ENCODE peak calls at places on chromosome 21, in nine cellular contexts. S, J, B, T, Z, O, K, C and N are unnamed samples.
A peak's percentile ranks its signal among the peaks of the same experiment; 100 is the strongest.

GRCh38 chr21:45517249-45518065 is 24.8 kb downstream of the SLC19A1 start:
- DNase-seq in C (peak; percentile 10), S (no peak), T (no peak), Z (peak; percentile 59), B (peak; percentile 52), K (no peak), J (no peak), O (no peak), N (no peak)

GRCh38 chr21:46062471-46063211 is 35.3 kb upstream of the COL6A2 start:
- DNase-seq in O (no peak), J (no peak), B (no peak), K (no peak), T (no peak), S (no peak), Z (no peak), C (no peak), N (no peak)

GRCh38 chr21:45910548-45911221 is 70.9 kb upstream of the COL6A1 start:
- DNase-seq in K (no peak), J (no peak), S (no peak), Z (no peak), T (no peak), C (no peak), B (no peak), O (no peak), N (no peak)

GRCh38 chr21:17523007-17523451 is 10.2 kb downstream of the CXADR start:
- DNase-seq in Z (no peak), J (no peak), S (peak; percentile 21), B (no peak), T (no peak), C (no peak), O (no peak), K (no peak), N (no peak)

GRCh38 chr21:21165063-21165645 is 166.9 kb downstream of the NCAM2 start:
- DNase-seq in B (peak; percentile 81), O (no peak), Z (no peak), J (no peak), S (no peak), T (peak; percentile 97), C (no peak), K (no peak), N (no peak)

GRCh38 chr21:33261635-33262034 is 4.5 kb upstream of the IL10RB start:
- DNase-seq in O (no peak), C (no peak), J (no peak), K (no peak), B (peak; percentile 65), Z (peak; percentile 73), S (peak; percentile 23), T (peak; percentile 62), N (no peak)

GRCh38 chr21:28333455-28334108 is 659.1 kb downstream of the LTN1 start:
- DNase-seq in K (no peak), S (no peak), T (peak; percentile 75), Z (no peak), C (no peak), B (peak; percentile 88), O (no peak), J (no peak), N (no peak)

GRCh38 chr21:15742694-15743093 is 12.9 kb downstream of the USP25 start:
- DNase-seq in Z (no peak), S (no peak), K (no peak), C (no peak), T (no peak), J (no peak), O (no peak), B (no peak), N (no peak)

GRCh38 chr21:35400233-35400939 is 351.3 kb upstream of the RUNX1 start:
- DNase-seq in T (peak; percentile 67), C (no peak), K (no peak), Z (no peak), O (peak; percentile 81), B (peak; percentile 81), J (no peak), S (peak; percentile 32), N (no peak)

GRCh38 chr21:33126569-33126968 is 56.6 kb downstream of the OLIG1 start:
- DNase-seq in T (no peak), J (no peak), K (no peak), B (no peak), Z (no peak), S (no peak), C (no peak), O (no peak), N (no peak)

GRCh38 chr21:17925000-17925610 is 105.9 kb upstream of the C21orf91 start:
- DNase-seq in T (peak; percentile 54), C (no peak), S (peak; percentile 42), Z (no peak), K (no peak), J (no peak), B (peak; percentile 69), O (peak; percentile 59), N (peak; percentile 25)

GRCh38 chr21:28971171-28971570 is 21.5 kb downstream of the LTN1 start:
- DNase-seq in J (no peak), Z (no peak), C (no peak), O (no peak), T (peak; percentile 19), S (no peak), B (no peak), K (no peak), N (no peak)

GRCh38 chr21:29406385-29406784 is 107.7 kb downstream of the BACH1 start:
- DNase-seq in S (no peak), C (no peak), T (no peak), K (no peak), B (peak; percentile 42), J (no peak), O (no peak), Z (no peak), N (no peak)

GRCh38 chr21:15121655-15122120 is 56.9 kb upstream of the NRIP1 start:
- DNase-seq in S (no peak), B (peak; percentile 60), K (no peak), J (no peak), C (peak; percentile 21), O (no peak), T (peak; percentile 47), Z (no peak), N (peak; percentile 83)

GRCh38 chr21:45638707-45639106 is 4.8 kb upstream of the PCBP3 start:
- DNase-seq in J (no peak), K (no peak), C (no peak), S (no peak), T (no peak), Z (no peak), B (no peak), O (no peak), N (no peak)

GRCh38 chr21:45970674-45971486 is 10.7 kb upstream of the COL6A1 start:
- DNase-seq in C (peak; percentile 83), O (no peak), K (no peak), B (peak; percentile 68), T (peak; percentile 44), S (peak; percentile 54), Z (peak; percentile 75), J (no peak), N (no peak)

GRCh38 chr21:27653481-27653880 is 686.6 kb upstream of the ADAMTS5 start:
- DNase-seq in S (no peak), J (no peak), B (no peak), C (no peak), K (no peak), O (no peak), Z (no peak), T (no peak), N (no peak)

GRCh38 chr21:44485254-44485793 is 30.0 kb downstream of the LRRC3 start:
- DNase-seq in T (peak; percentile 8), Z (no peak), K (no peak), C (no peak), B (no peak), O (peak; percentile 46), J (no peak), S (no peak), N (no peak)
- TF ChIP-seq CTCF in T (peak; percentile 34), Z (no peak), K (no peak), C (peak; percentile 33), B (no peak), O (no peak), J (peak; percentile 12), S (no peak), N (no peak)

GRCh38 chr21:42679319-42679981 is 26.0 kb downstream of the PDE9A start:
- DNase-seq in J (no peak), C (no peak), T (no peak), K (no peak), O (no peak), S (no peak), B (no peak), Z (no peak), N (no peak)

GRCh38 chr21:42678118-42678430 is 24.7 kb downstream of the PDE9A start:
- DNase-seq in O (no peak), C (no peak), K (no peak), T (no peak), Z (no peak), J (no peak), S (no peak), B (no peak), N (no peak)

GRCh38 chr21:42677339-42678117 is 24.1 kb downstream of the PDE9A start:
- DNase-seq in C (no peak), S (no peak), B (peak; percentile 83), Z (no peak), O (no peak), T (peak; percentile 60), K (no peak), J (no peak), N (no peak)

GRCh38 chr21:42679982-42680330 is 26.5 kb downstream of the PDE9A start:
- DNase-seq in Z (no peak), O (no peak), J (no peak), B (no peak), S (no peak), T (no peak), C (no peak), K (no peak), N (no peak)

DNA sequence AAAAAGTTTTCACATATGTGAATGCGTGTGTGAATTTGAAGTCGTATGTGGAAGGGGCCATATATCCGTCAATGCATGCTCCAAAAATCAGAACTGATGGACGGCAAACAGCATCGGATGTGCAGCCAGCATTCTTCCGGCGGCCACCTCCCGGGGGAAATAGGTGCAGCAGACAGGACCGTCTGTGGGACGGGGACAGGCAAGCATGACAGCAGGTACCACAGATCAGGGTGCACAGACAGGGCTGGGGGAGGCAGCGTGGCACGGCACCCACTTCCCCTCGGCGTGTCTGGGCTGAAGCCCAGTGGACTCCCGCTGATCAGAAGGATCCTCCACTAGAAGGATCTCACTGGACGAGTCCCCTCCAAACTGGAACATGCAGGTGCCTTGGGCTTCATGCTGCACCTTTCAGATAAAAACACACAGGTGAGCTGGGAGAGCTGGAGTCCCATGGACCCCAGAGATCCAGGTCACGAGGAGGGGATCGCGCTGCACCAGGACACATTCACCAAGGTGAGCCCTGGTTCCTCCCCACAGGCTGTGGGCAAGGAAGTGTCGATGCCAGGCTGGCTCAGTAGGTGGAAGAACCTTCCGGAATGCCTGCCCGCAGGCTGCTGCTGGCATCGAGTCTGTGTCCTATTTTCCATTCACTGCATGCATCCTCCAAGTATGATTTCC is 25.3 kb downstream of the PDE9A start:
- DNase-seq in B (no peak), S (no peak), K (no peak), O (no peak), J (no peak), C (no peak), Z (no peak), T (no peak), N (no peak)
- H3K4me3 ChIP-seq in B (no peak overlapping the region), S (no peak overlapping the region), K (no peak overlapping the region), O (no peak overlapping the region), J (no peak overlapping the region), C (no peak overlapping the region), Z (no peak overlapping the region), T (no peak overlapping the region), N (no peak overlapping the region)

GRCh38 chr21:14078746-14079375 is 131.9 kb downstream of the LIPI start:
- DNase-seq in Z (no peak), O (no peak), T (no peak), B (no peak), J (no peak), C (no peak), S (no peak), K (no peak), N (no peak)
- H3K4me1 ChIP-seq in Z (no peaks in the 10 kb centered on the region), O (no peaks in the 10 kb centered on the region), T (no peaks in the 10 kb centered on the region), B (no peaks in the 10 kb centered on the region), J (no peaks in the 10 kb centered on the region), C (no peaks in the 10 kb centered on the region), S (no peaks in the 10 kb centered on the region), K (no peaks in the 10 kb centered on the region), N (no peaks in the 10 kb centered on the region)

GRCh38 chr21:22345624-22346023 is 1347.4 kb downstream of the NCAM2 start:
- DNase-seq in O (no peak), Z (no peak), T (no peak), K (no peak), J (no peak), B (no peak), C (no peak), S (no peak), N (no peak)
- TF ChIP-seq CTCF in O (no peak), Z (no peak), T (no peak), K (no peak), J (no peak), B (no peak), C (no peak), S (no peak), N (no peak)